ENCODE peak calls at places on chromosome 21, in six cellular contexts. One of them, this sample, is unnamed.

GRCh38 chr21:32406405-32406804 is 6.1 kb upstream of the EVA1C start:
- DNase-seq in RCC 7860: no peak
- DNase-seq in skeletal muscle cell: no peak
- DNase-seq in tibial artery: no peak
- DNase-seq in substantia nigra: no peak
- DNase-seq in sigmoid colon: no peak
- DNase-seq in this sample: no peak

GRCh38 chr21:45013271-45013841 is 61.0 kb upstream of the ADARB1 start:
- DNase-seq in RCC 7860: no peak
- DNase-seq in skeletal muscle cell: no peak
- DNase-seq in tibial artery: peak
- DNase-seq in substantia nigra: no peak
- DNase-seq in sigmoid colon: peak
- DNase-seq in this sample: peak

GRCh38 chr21:22993144-22993543 is 1994.9 kb downstream of the NCAM2 start:
- DNase-seq in RCC 7860: no peak
- DNase-seq in skeletal muscle cell: no peak
- DNase-seq in tibial artery: no peak
- DNase-seq in substantia nigra: no peak
- DNase-seq in sigmoid colon: no peak
- DNase-seq in this sample: no peak

GRCh38 chr21:37460196-37460595 is 93.6 kb downstream of the DYRK1A start:
- DNase-seq in RCC 7860: no peak
- DNase-seq in skeletal muscle cell: no peak
- DNase-seq in tibial artery: no peak
- DNase-seq in substantia nigra: no peak
- DNase-seq in sigmoid colon: no peak
- DNase-seq in this sample: peak

GRCh38 chr21:46116189-46116845 is 18.4 kb downstream of the COL6A2 start:
- DNase-seq in RCC 7860: no peak
- DNase-seq in skeletal muscle cell: no peak
- DNase-seq in tibial artery: peak
- DNase-seq in substantia nigra: no peak
- DNase-seq in sigmoid colon: peak
- DNase-seq in this sample: peak

GRCh38 chr21:15732290-15732995 is 2.7 kb downstream of the USP25 start:
- DNase-seq in RCC 7860: peak
- DNase-seq in skeletal muscle cell: no peak
- DNase-seq in tibial artery: no peak
- DNase-seq in substantia nigra: no peak
- DNase-seq in sigmoid colon: no peak
- DNase-seq in this sample: no peak

GRCh38 chr21:41958886-41959563 is 5.2 kb upstream of the C2CD2 start:
- DNase-seq in RCC 7860: no peak
- DNase-seq in skeletal muscle cell: no peak
- DNase-seq in tibial artery: peak
- DNase-seq in substantia nigra: peak
- DNase-seq in sigmoid colon: no peak
- DNase-seq in this sample: no peak

GRCh38 chr21:19540287-19540686 is 1136.7 kb upstream of the TMPRSS15 start:
- DNase-seq in RCC 7860: no peak
- DNase-seq in skeletal muscle cell: no peak
- DNase-seq in tibial artery: no peak
- DNase-seq in substantia nigra: no peak
- DNase-seq in sigmoid colon: no peak
- DNase-seq in this sample: no peak

GRCh38 chr21:28687571-28687970 is 305.1 kb downstream of the LTN1 start:
- DNase-seq in RCC 7860: no peak
- DNase-seq in skeletal muscle cell: no peak
- DNase-seq in tibial artery: no peak
- DNase-seq in substantia nigra: no peak
- DNase-seq in sigmoid colon: no peak
- DNase-seq in this sample: no peak

GRCh38 chr21:41901099-41901498 is 22.0 kb upstream of the PRDM15 start:
- DNase-seq in RCC 7860: no peak
- DNase-seq in skeletal muscle cell: no peak
- DNase-seq in tibial artery: no peak
- DNase-seq in substantia nigra: no peak
- DNase-seq in sigmoid colon: peak
- DNase-seq in this sample: no peak

GRCh38 chr21:44349416-44349846 is 4.0 kb upstream of the TRPM2 start:
- DNase-seq in RCC 7860: no peak
- DNase-seq in skeletal muscle cell: no peak
- DNase-seq in tibial artery: no peak
- DNase-seq in substantia nigra: no peak
- DNase-seq in sigmoid colon: no peak
- DNase-seq in this sample: no peak

GRCh38 chr21:34813266-34813886 is 144.6 kb downstream of the CLIC6 start:
- DNase-seq in RCC 7860: peak
- DNase-seq in skeletal muscle cell: peak
- DNase-seq in tibial artery: no peak
- DNase-seq in substantia nigra: no peak
- DNase-seq in sigmoid colon: no peak
- DNase-seq in this sample: no peak

GRCh38 chr21:45067462-45068285 is 6.7 kb upstream of the ADARB1 start:
- DNase-seq in RCC 7860: no peak
- DNase-seq in skeletal muscle cell: no peak
- DNase-seq in tibial artery: no peak
- DNase-seq in substantia nigra: no peak
- DNase-seq in sigmoid colon: no peak
- DNase-seq in this sample: no peak

GRCh38 chr21:45880097-45881068 is 101.2 kb upstream of the COL6A1 start:
- DNase-seq in RCC 7860: peak
- DNase-seq in skeletal muscle cell: peak
- DNase-seq in tibial artery: peak
- DNase-seq in substantia nigra: peak
- DNase-seq in sigmoid colon: peak
- DNase-seq in this sample: peak

GRCh38 chr21:33964706-33965325 is 49.2 kb upstream of the ATP5PO start:
- DNase-seq in RCC 7860: no peak
- DNase-seq in skeletal muscle cell: no peak
- DNase-seq in tibial artery: no peak
- DNase-seq in substantia nigra: no peak
- DNase-seq in sigmoid colon: no peak
- DNase-seq in this sample: no peak

GRCh38 chr21:45517249-45518065 is 24.8 kb downstream of the SLC19A1 start:
- DNase-seq in RCC 7860: no peak
- DNase-seq in skeletal muscle cell: no peak
- DNase-seq in tibial artery: peak
- DNase-seq in substantia nigra: no peak
- DNase-seq in sigmoid colon: peak
- DNase-seq in this sample: no peak

GRCh38 chr21:33019516-33019884 is 6.2 kb upstream of the OLIG2 start:
- DNase-seq in RCC 7860: no peak
- DNase-seq in skeletal muscle cell: no peak
- DNase-seq in tibial artery: no peak
- DNase-seq in substantia nigra: no peak
- DNase-seq in sigmoid colon: no peak
- DNase-seq in this sample: no peak

GRCh38 chr21:45322231-45322959 is 34.7 kb upstream of the POFUT2 start:
- DNase-seq in RCC 7860: no peak
- DNase-seq in skeletal muscle cell: no peak
- DNase-seq in tibial artery: peak
- DNase-seq in substantia nigra: no peak
- DNase-seq in sigmoid colon: peak
- DNase-seq in this sample: no peak

GRCh38 chr21:42652527-42653491 is 612 bp upstream of the PDE9A start:
- DNase-seq in RCC 7860: no peak
- DNase-seq in skeletal muscle cell: no peak
- DNase-seq in tibial artery: peak
- DNase-seq in substantia nigra: peak
- DNase-seq in sigmoid colon: peak
- DNase-seq in this sample: peak

This sample was measured in Caco-2.